ENCODE peak calls at places on chromosomes 12 and 14, in seven cellular contexts. V, E, Y, U, S, J and C are unnamed samples.
A peak's percentile ranks its signal among the peaks of the same experiment; 100 is the strongest.

GRCh38 chr12:95815635-95816212 is 25.2 kb upstream of the NTN4 start:
- DNase-seq in J (no peak), S (no peak), E (no peak), Y (no peak), U (no peak), V (no peak), C (no peak)

GRCh38 chr12:53103860-53104305 is 597 bp downstream of the SOAT2 start:
- DNase-seq in S (no peak), V (no peak), Y (no peak), U (peak; percentile 76), E (no peak), J (peak; percentile 62), C (no peak)

GRCh38 chr12:128920468-128920867 is 67.2 kb downstream of the GLT1D1 start:
- DNase-seq in S (peak; percentile 6), Y (no peak), V (no peak), J (peak; percentile 74), E (no peak), U (no peak), C (no peak)

GRCh38 chr14:106843951-106844483 is 1317.6 kb downstream of the TMEM121 start:
- DNase-seq in S (peak; percentile 76), J (no peak), Y (no peak), U (no peak), V (no peak), E (no peak), C (no peak)

GRCh38 chr12:92445253-92446081 is 257.3 kb upstream of the PLEKHG7 start:
- DNase-seq in V (no peak), Y (no peak), U (no peak), E (no peak), S (no peak), J (no peak), C (no peak)

GRCh38 chr14:83548061-83548839 is 1981.7 kb upstream of the FLRT2 start:
- DNase-seq in S (no peak), J (no peak), V (no peak), E (no peak), U (no peak), Y (no peak), C (no peak)

GRCh38 chr12:114414866-114415524 is 9.1 kb upstream of the TBX5 start:
- DNase-seq in V (no peak), S (no peak), J (no peak), U (no peak), Y (no peak), E (no peak), C (no peak)

GRCh38 chr14:68705741-68706283 is 87.1 kb downstream of the ZFP36L1 start:
- DNase-seq in Y (no peak), U (peak; percentile 88), E (no peak), S (peak; percentile 88), V (no peak), J (no peak), C (no peak)

GRCh38 chr14:104185916-104186495 is 47.6 kb downstream of the KIF26A start:
- DNase-seq in S (no peak), Y (no peak), U (no peak), V (no peak), J (no peak), E (no peak), C (no peak)

GRCh38 chr14:37610945-37611523 is 15.6 kb downstream of the TTC6 start:
- DNase-seq in S (no peak), U (no peak), Y (no peak), E (no peak), V (no peak), J (no peak), C (no peak)

GRCh38 chr12:7747196-7747595 is at the start of gene CLEC4C:
- DNase-seq in V (no peak), U (no peak), E (no peak), S (no peak), Y (no peak), J (no peak), C (no peak)

GRCh38 chr12:16605666-16606116 is 271 bp downstream of the LMO3 start:
- DNase-seq in U (no peak), S (no peak), V (no peak), E (no peak), Y (no peak), J (no peak), C (no peak)

GRCh38 chr14:60665178-60665555 is 15.9 kb upstream of the SIX1 start:
- DNase-seq in J (no peak), E (no peak), S (no peak), U (no peak), V (no peak), Y (no peak), C (no peak)

GRCh38 chr12:78885466-78885865 is 20.9 kb downstream of the SYT1 start:
- DNase-seq in V (peak; percentile 42), E (no peak), Y (no peak), S (no peak), U (no peak), J (no peak), C (no peak)

GRCh38 chr14:100900837-100901390 is 2.6 kb downstream of the RTL1 start:
- DNase-seq in J (no peak), Y (no peak), E (no peak), S (peak; percentile 64), V (peak; percentile 80), U (peak; percentile 82), C (no peak)

GRCh38 chr14:32472512-32473472 is 143.7 kb downstream of the AKAP6 start:
- DNase-seq in J (no peak), S (no peak), Y (no peak), U (no peak), E (no peak), V (no peak), C (no peak)

GRCh38 chr12:80443974-80444666 is at the start of gene PTPRQ:
- DNase-seq in E (no peak), J (no peak), S (no peak), U (no peak), V (no peak), Y (no peak), C (no peak)

GRCh38 chr14:22518073-22518472 is 71.0 kb downstream of the DAD1 start:
- DNase-seq in U (no peak), J (no peak), E (no peak), Y (no peak), S (no peak), V (no peak), C (no peak)

GRCh38 chr12:56670836-56671235 is 17.2 kb downstream of the PTGES3 start:
- DNase-seq in Y (no peak), U (peak; percentile 13), V (no peak), E (no peak), S (no peak), J (no peak), C (no peak)

GRCh38 chr14:50260511-50260910 is 29.1 kb upstream of the SOS2 start:
- DNase-seq in J (no peak), E (no peak), V (no peak), U (no peak), Y (no peak), S (peak; percentile 16), C (no peak)
- TF ChIP-seq CTCF in J (peak; percentile 54), E (no peak), V (peak; percentile 16), U (no peak), Y (no peak), S (no peak), C (peak; percentile 53)

GRCh38 chr14:93643127-93643526 is 145.2 kb downstream of the PRIMA1 start:
- DNase-seq in Y (no peak), V (no peak), J (no peak), U (no peak), S (no peak), E (no peak), C (no peak)

GRCh38 chr14:93654599-93654998 is 133.7 kb downstream of the PRIMA1 start:
- DNase-seq in Y (no peak), U (no peak), S (no peak), V (no peak), J (no peak), E (no peak), C (no peak)

GRCh38 chr14:93643676-93644075 is 144.6 kb downstream of the PRIMA1 start:
- DNase-seq in U (no peak), E (no peak), S (no peak), V (no peak), Y (no peak), J (no peak), C (no peak)

DNA sequence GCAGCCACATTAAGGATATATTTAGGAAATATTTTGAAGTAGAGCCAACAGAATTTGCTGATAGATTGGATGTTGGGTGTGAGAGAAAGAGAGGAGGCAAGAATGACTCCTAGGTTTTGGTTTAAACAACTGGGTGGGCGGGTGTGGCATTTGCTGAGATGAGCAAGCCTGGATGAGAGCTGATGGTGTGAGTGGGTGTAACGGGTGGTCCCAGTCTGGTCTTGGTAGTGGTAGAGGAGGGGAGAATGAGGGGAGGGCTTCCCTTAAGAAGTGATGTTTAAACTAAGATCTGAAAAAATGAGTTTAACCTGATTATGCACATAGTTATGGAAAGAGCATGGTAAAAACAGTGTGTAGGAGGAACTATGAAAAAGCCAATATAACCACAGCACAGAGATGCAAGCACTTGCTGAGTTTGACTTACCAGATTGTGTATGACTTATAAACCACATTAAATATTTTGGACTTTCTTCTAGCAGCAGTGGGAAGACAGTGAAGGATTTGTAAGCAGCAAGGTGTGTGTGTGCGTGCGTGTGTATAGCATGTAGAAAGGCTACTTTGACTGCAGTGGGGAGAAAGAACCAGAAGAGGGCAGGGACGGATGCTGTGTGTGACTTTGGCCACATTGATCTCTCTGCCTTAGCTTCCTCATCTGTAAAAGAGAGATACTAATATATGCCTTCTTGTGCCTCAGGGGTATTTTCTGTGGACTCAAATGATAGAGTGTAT is 139.7 kb downstream of the PRIMA1 start:
- DNase-seq in Y (no peak), V (no peak), S (peak; percentile 7), J (no peak), E (no peak), U (no peak), C (no peak)
- TF ChIP-seq CTCF in Y (no peak), V (peak; percentile 35), S (no peak), J (no peak), E (no peak), U (no peak), C (peak; percentile 24)

DNA sequence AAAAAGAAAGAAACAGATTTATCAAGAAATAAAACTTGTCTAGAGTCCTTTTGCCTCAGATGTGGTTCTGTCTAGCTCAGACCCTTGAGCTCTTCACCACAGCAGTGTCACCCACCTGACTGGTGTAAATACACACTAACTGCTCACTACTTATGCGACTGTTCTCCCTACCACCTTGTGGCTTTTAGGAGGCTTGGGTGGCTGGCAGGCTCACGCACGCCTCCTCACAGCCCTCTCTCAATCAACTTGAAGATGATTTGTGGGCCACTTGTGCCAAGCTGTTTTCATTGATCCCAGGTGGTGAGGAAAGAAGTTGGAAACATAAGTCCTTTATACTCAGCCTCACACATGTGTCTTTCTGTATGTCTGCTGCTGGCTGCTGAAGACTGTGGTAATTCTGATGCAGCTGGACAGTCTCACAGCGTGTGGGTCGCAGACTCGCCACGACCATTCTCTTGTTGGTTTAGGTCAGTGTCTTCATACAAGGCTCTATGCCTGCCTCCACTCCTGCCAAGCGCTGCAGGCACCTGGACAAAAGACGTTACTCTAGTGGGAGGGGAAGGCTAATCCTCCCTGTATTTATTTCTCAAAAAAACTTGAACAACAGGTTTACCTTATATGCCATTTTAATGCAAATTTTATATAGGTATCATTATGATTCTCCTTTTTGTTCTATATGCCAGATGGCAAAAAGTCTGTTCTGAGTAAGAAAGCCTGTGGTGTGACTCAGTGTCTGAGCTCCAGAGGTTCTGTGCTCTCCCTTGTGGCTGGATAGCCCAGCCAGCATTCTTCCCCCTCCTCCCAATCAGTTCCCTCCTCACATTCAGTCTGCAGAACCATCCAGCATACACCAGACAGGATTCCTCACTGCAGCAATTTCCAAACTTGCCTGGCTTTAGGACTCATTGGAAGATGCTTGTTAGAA is 115.5 kb downstream of the DIP2B start:
- DNase-seq in E (no peak), U (no peak), Y (no peak), J (no peak), V (no peak), S (no peak), C (no peak)
- TF ChIP-seq CTCF in E (no peak), U (no peak), Y (no peak), J (no peak), V (no peak), S (no peak), C (no peak)

GRCh38 chr12:49565119-49565955 is 2.6 kb downstream of the MCRS1 start:
- DNase-seq in E (no peak), V (no peak), S (no peak), Y (no peak), U (no peak), J (no peak), C (no peak)
- TF ChIP-seq CTCF in E (no peak), V (no peak), S (no peak), Y (no peak), U (no peak), J (no peak), C (no peak)